ENCODE peak calls at places on chromosomes 13 and 19, in five cellular contexts. G is body of pancreas; D is ovary; Y is CD8-positive, alpha-beta T cell; T is foreskin keratinocyte. P is an unnamed sample. For H3K4me1, the result is how much of the 10 kb centered on the place peaks cover.

GRCh38 chr13:30045916-30046704 is 195.7 kb upstream of the UBL3 start:
- DNase-seq in G (peak), D (no peak), Y (no peak), T (peak), P (peak)

GRCh38 chr19:56971230-56971629 is 130.7 kb upstream of the PEG3 start:
- DNase-seq in G (no peak), D (no peak), Y (no peak), T (no peak), P (no peak)

GRCh38 chr19:28980236-28980868 is 232.6 kb downstream of the UQCRFS1 start:
- DNase-seq in G (no peak), D (no peak), Y (no peak), T (no peak), P (no peak)

GRCh38 chr19:38869160-38869835 is 8.8 kb downstream of the RINL start:
- DNase-seq in G (peak), D (no peak), Y (peak), T (no peak), P (no peak)

GRCh38 chr13:64453831-64454230 is 2776.3 kb downstream of the PCDH9 start:
- DNase-seq in G (no peak), D (no peak), Y (no peak), T (no peak), P (no peak)

GRCh38 chr19:53991224-53992113 is at the start of gene CACNG6:
- DNase-seq in G (no peak), D (no peak), Y (no peak), T (no peak), P (no peak)

GRCh38 chr13:30580852-30581502 is 36.7 kb upstream of the USPL1 start:
- DNase-seq in G (peak), D (no peak), Y (no peak), T (no peak), P (no peak)

GRCh38 chr19:13929956-13930355 is 8.3 kb downstream of the PODNL1 start:
- DNase-seq in G (no peak), D (no peak), Y (no peak), T (no peak), P (no peak)

GRCh38 chr13:75181906-75182305 is 300.1 kb downstream of the TBC1D4 start:
- DNase-seq in G (no peak), D (no peak), Y (no peak), T (peak), P (no peak)

GRCh38 chr13:96772426-96772825 is 221.8 kb downstream of the OXGR1 start:
- DNase-seq in G (no peak), D (no peak), Y (no peak), T (no peak), P (peak)

GRCh38 chr13:113820813-113821651 is 42.8 kb downstream of the GAS6 start:
- DNase-seq in G (peak), D (peak), Y (no peak), T (peak), P (no peak)

GRCh38 chr13:52411629-52412028 is 5.7 kb upstream of the THSD1 start:
- DNase-seq in G (no peak), D (no peak), Y (no peak), T (peak), P (no peak)

GRCh38 chr19:38900816-38901215 is 1.0 kb downstream of the NFKBIB start:
- DNase-seq in G (no peak), D (no peak), Y (no peak), T (no peak), P (no peak)

GRCh38 chr13:31037874-31038475 is 105.5 kb downstream of the TEX26 start:
- DNase-seq in G (no peak), D (no peak), Y (no peak), T (no peak), P (no peak)

GRCh38 chr13:28409648-28410047 is 85.3 kb downstream of the FLT1 start:
- DNase-seq in G (no peak), D (no peak), Y (no peak), T (no peak), P (no peak)

GRCh38 chr19:53132231-53132991 is at the start of gene ZNF415:
- DNase-seq in G (peak), D (peak), Y (peak), T (no peak), P (peak)

GRCh38 chr13:66915596-66916185 is 314.4 kb downstream of the PCDH9 start:
- DNase-seq in G (no peak), D (no peak), Y (no peak), T (peak), P (no peak)

GRCh38 chr19:615619-616018 is 17.7 kb downstream of the POLRMT start:
- DNase-seq in G (no peak), D (no peak), Y (no peak), T (no peak), P (peak)

GRCh38 chr13:36820222-36820621 is 1.2 kb downstream of the RFXAP start:
- DNase-seq in G (no peak), D (no peak), Y (no peak), T (no peak), P (no peak)

DNA sequence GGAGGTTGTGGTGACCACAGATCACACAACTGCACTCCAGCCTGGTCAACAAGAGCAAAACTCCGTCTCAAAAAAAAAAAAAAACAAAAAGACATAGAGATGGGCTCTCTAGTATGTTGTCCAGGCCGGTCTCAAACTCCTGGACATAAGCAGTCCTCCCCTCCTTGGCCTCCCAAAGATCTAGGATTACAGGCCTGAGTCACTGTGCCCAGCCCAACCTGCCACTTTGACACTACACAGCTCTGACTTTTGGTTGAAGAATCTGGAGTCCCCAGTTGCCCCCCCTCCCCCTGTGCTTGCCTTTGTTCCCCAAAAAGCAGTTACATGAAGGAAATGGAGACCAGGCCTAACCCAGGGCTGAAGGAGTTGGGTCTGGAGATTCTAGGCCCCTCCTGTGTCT is 12.9 kb downstream of the CARM1 start:
- DNase-seq in G (peak), D (no peak), Y (no peak), T (no peak), P (no peak)
- H3K4me1 ChIP-seq in G (under half), D (under half), Y (under half), T (under half), P (under half)

GRCh38 chr19:34774857-34775256 is 1.8 kb upstream of the ZNF599 start:
- DNase-seq in G (no peak), D (no peak), Y (no peak), T (no peak), P (no peak)
- H3K4me1 ChIP-seq in G (under half), D (under half), Y (under half), T (under half), P (under half)

GRCh38 chr19:47158367-47158791 is 27.7 kb downstream of the SAE1 start:
- DNase-seq in G (no peak), D (no peak), Y (peak), T (no peak), P (no peak)

GRCh38 chr19:47156861-47157454 is 26.3 kb downstream of the SAE1 start:
- DNase-seq in G (no peak), D (no peak), Y (peak), T (no peak), P (peak)

GRCh38 chr19:47158879-47159509 is 28.4 kb downstream of the SAE1 start:
- DNase-seq in G (no peak), D (no peak), Y (peak), T (peak), P (peak)

GRCh38 chr19:47155141-47155540 is 24.5 kb downstream of the SAE1 start:
- DNase-seq in G (no peak), D (no peak), Y (no peak), T (no peak), P (no peak)

GRCh38 chr19:47157455-47158321 is 27.1 kb downstream of the SAE1 start:
- DNase-seq in G (peak), D (no peak), Y (peak), T (peak), P (peak)
- H3K4me1 ChIP-seq in G (under half), D (under half), Y (half or more), T (under half), P (under half)

GRCh38 chr19:2089727-2090053 is 6.4 kb downstream of the MOB3A start:
- DNase-seq in G (no peak), D (no peak), Y (no peak), T (no peak), P (no peak)
- H3K4me1 ChIP-seq in G (under half), D (under half), Y (half or more), T (under half), P (under half)

P was measured in small intestine.